ENCODE peak calls at places on chromosomes 11 and 22, in five cellular contexts. H is H9, K is IMR-90, Q is MCF 10A, Y is fibroblast of the aortic adventitia. X is an unnamed sample.

GRCh38 chr22:42236268-42236667 is 34.2 kb downstream of the TCF20 start:
- DNase-seq in H (no peak), K (no peak), Q (no peak), Y (no peak), X (no peak)

GRCh38 chr22:45548991-45549736 is 46.5 kb downstream of the FBLN1 start:
- DNase-seq in H (no peak), K (peak; percentile 94), Q (peak; percentile 84), Y (peak; percentile 99), X (no peak)

GRCh38 chr22:49992921-49993648 is 19.5 kb downstream of the IL17REL start:
- DNase-seq in H (peak; percentile 74), K (peak; percentile 43), Q (peak; percentile 65), Y (peak; percentile 35), X (peak; percentile 62)

GRCh38 chr11:32358729-32359128 is 76.6 kb downstream of the WT1 start:
- DNase-seq in H (no peak), K (no peak), Q (no peak), Y (peak; percentile 20), X (no peak)

GRCh38 chr11:70625921-70626518 is 227.7 kb downstream of the CTTN start:
- DNase-seq in H (no peak), K (no peak), Q (no peak), Y (no peak), X (no peak)

GRCh38 chr11:34915136-34916013 is 804 bp downstream of the APIP start:
- DNase-seq in H (no peak), K (peak; percentile 40), Q (peak; percentile 35), Y (peak; percentile 53), X (no peak)

GRCh38 chr22:39535831-39536449 is 3.4 kb upstream of the RPS19BP1 start:
- DNase-seq in H (no peak), K (no peak), Q (no peak), Y (no peak), X (no peak)

GRCh38 chr11:118310271-118310670 is 5.7 kb downstream of the CD3E start:
- DNase-seq in H (no peak), K (no peak), Q (no peak), Y (no peak), X (no peak)

GRCh38 chr11:69422645-69423044 is 58.8 kb upstream of the LINC01488 start:
- DNase-seq in H (no peak), K (no peak), Q (no peak), Y (no peak), X (no peak)

GRCh38 chr11:128412847-128413791 is 174.2 kb downstream of the ETS1 start:
- DNase-seq in H (no peak), K (peak; percentile 74), Q (no peak), Y (no peak), X (no peak)

GRCh38 chr22:29062286-29062949 is 787 bp upstream of the C22orf31 start:
- DNase-seq in H (no peak), K (no peak), Q (no peak), Y (peak; percentile 22), X (no peak)

GRCh38 chr11:554824-555499 is 5.6 kb downstream of the LMNTD2 start:
- DNase-seq in H (peak; percentile 86), K (no peak), Q (peak; percentile 64), Y (no peak), X (peak; percentile 69)

GRCh38 chr11:8766993-8767374 is 84.4 kb downstream of the RPL27A start:
- DNase-seq in H (no peak), K (no peak), Q (peak; percentile 38), Y (no peak), X (no peak)

GRCh38 chr11:62004473-62004872 is 37.0 kb upstream of the FTH1 start:
- DNase-seq in H (no peak), K (peak; percentile 82), Q (peak; percentile 54), Y (peak; percentile 96), X (peak; percentile 82)

GRCh38 chr11:118224512-118225180 is at the start of gene JAML:
- DNase-seq in H (no peak), K (no peak), Q (no peak), Y (no peak), X (peak; percentile 53)

DNA sequence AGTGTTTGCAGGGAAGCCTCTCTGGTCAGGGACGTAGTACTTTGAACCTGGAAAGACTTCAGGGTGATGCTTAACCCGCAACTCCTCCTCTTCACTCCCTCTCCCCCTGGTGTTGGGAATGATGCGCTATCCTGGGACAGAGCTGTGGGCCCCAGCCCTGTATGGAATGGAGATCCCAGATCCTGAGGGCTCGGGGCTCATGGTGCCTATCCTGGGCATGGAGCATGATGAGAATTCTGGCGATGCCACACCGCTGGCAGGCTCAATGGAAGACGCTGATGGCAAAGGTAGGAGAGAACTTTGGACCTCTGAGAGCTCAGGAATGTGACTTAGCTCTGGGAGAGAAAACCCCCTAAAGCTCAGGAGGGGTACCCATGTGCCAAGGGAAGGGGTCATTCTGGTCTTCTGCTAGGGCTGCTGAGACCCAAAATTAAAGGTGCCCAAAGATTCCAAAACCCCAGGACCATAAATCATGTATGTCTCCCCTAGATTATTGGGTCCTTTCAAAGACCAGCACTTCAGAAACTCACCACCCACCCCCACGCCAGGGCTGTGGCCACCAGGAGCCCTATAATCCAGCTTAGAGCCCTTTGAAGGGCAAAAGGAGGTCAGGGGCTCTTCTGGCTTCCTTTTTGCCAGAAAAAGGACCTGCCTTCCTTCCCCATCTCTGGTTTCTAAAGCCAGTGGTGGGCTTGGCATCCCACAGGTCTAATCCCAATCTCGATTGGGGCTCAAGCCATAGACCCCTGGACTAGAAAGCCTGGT is 52.5 kb downstream of the BTG4 start:
- DNase-seq in H (no peak), K (no peak), Q (no peak), Y (no peak), X (no peak)
- TF ChIP-seq CTCF in H (peak; percentile 46), K (peak; percentile 15), Q (no peak), Y (peak; percentile 20), X (no peak)

DNA sequence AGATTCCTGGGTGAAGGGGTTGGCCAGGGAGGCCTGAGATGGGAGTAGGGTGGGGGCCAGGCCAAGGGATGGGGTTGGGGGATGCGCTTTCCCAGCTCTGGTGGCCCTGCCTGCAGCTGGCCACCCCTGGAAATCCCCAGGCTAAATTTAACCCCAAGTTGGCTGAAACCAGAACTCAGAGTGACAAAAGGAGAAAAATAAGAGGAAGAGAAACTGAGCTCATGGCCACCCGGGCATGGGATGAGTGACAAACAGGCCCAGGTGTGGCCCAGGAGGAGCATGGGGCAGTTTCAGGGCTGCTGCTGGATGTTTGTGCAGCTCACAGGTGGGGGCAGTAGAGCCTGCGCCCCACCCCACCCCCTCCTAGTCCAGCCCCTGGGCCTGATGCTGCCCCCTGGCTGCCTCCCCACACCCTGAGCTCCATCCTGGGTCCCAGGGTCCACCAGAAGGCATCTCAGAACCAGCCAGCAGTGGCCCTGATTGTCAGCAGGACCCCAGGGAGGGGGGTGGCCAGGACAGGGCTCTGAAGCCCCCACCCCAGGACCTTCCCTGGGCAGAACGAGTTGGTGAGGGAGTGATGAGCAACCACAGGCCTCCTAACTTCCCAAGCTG is 48.0 kb downstream of the IGLL5 start:
- DNase-seq in H (peak; percentile 56), K (no peak), Q (no peak), Y (no peak), X (peak; percentile 79)
- TF ChIP-seq CTCF in H (peak; percentile 54), K (no peak), Q (no peak), Y (no peak), X (peak; percentile 17)

GRCh38 chr11:93113824-93114223 is 84.0 kb downstream of the SLC36A4 start:
- DNase-seq in H (peak; percentile 49), K (no peak), Q (no peak), Y (no peak), X (no peak)
- TF ChIP-seq CTCF in H (peak; percentile 59), K (no peak), Q (no peak), Y (no peak), X (no peak)

DNA sequence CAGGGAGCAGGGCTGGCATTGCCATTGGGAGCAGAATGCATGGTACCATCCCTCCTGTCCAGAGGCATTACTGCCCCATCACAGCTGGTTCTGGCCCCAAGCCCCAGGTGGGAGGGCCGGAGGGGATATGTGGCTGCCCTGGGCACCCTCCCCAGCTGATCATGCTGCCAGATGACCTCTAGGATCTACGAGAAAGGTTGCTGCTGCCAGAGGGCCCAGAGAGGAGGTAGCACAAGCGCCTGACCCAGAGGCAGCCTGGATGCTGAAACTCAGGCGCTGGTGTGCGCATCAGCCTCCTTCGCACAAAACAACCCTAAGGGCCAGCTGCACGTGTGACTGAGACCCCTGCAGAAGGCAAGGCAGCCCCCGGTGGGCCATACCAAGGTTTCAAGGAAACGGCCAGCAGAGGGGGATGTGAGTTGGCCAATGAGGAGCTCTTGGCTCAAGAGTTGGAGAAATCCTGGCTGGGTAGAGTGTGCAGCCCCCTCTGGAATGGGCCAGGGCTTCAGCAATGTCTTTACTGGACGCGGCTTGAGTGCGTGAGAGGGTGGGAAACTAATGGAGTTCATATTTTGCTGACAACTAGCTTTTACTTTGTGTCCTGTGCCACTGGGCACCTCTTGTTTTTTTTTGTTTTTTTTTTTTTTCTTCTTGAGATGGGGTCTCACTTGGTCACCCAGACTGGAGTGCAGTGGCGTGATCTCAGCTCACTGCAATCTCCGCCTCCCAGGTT is 88.3 kb upstream of the PARVA start:
- DNase-seq in H (no peak), K (no peak), Q (no peak), Y (no peak), X (no peak)
- TF ChIP-seq CTCF in H (no peak), K (no peak), Q (no peak), Y (no peak), X (peak; percentile 61)

DNA sequence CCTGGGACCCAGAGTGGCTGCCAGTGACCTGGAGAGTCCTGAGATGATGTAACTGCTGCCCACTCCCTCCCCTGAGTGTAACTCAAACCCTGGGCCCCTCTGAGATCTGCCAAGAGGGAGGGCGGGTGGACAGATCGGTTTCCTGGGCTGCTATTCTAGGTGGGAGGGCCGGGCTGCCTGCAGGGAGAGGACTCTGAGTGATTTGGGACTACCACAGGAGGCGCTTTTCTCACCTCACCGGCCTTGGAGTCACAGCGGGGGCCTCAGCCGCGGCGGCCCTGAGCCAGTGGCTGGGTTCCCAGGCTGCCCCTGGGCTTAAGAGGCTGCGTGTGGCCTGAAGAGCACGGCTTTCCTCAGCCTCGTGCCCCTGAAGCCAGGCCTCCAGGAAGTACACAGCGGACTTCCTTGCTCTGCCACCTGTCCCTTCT is 11.4 kb downstream of the RELT start:
- DNase-seq in H (no peak), K (no peak), Q (no peak), Y (no peak), X (no peak)
- TF ChIP-seq CTCF in H (no peak), K (peak; percentile 11), Q (no peak), Y (no peak), X (no peak)

DNA sequence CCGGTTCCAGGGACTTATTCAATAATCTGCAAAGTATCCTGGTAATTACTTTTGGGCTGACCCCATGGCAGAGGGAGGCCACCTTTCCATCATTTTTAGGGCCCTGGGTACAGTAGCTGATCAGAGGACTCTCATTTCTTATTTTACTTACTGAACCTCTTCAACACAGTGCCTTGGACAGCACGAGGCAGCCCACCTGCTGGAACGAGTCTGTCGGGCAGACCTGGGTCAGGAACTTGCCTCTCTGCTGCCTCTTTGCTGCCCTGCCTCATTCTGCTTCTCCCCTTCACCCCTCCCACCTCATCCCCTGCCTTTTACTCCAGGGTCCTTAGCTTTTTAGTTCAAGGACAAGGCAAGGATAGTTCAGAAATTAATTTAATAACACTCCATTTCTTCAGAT is 204.5 kb downstream of the CSNK2A3 start:
- DNase-seq in H (no peak), K (no peak), Q (no peak), Y (no peak), X (no peak)
- TF ChIP-seq CTCF in H (no peak), K (no peak), Q (no peak), Y (no peak), X (no peak)

DNA sequence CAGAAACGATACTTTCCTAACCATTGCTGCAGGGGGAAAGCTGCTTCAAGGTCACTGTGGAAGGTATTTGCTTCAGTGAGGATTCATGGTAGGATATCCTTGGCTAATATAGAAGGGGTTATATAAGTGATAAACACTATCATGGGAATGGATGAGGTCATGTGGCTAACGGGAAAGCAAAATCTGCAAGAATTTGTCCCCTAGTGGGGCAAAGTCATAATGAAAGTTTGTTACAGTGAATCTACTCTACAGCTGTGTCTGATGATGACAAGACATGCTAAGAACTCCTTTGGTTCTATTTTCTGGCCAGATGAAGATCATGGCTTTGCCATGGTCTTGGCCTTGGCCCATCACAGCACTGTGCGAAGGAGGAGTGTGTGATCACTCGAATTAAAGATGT is 13.8 kb downstream of the MMP20 start:
- DNase-seq in H (no peak), K (no peak), Q (no peak), Y (no peak), X (no peak)
- TF ChIP-seq CTCF in H (no peak), K (no peak), Q (no peak), Y (no peak), X (no peak)

X was measured in CD14-positive monocyte.